ENCODE peak calls at places on chromosomes 3 and 15, in four cellular contexts. Y is GM12878, J is HepG2, D is H1. Z is an unnamed sample.

GRCh38 chr15:97995881-97996603 is 35.5 kb downstream of the ARRDC4 start:
- DNase-seq in Y (no peak), J (no peak), D (no peak), Z (peak)

GRCh38 chr15:20353966-20354883 is 187.4 kb downstream of the GOLGA6L6 start:
- DNase-seq in Y (no peak), J (no peak), D (no peak), Z (no peak)

GRCh38 chr3:34078418-34078817 is 280.0 kb downstream of the PDCD6IP start:
- DNase-seq in Y (no peak), J (no peak), D (no peak), Z (no peak)

GRCh38 chr3:100263583-100263982 is 2.8 kb downstream of the TBC1D23 start:
- DNase-seq in Y (no peak), J (no peak), D (no peak), Z (no peak)

GRCh38 chr3:47427866-47428265 is 47.0 kb downstream of the PTPN23 start:
- DNase-seq in Y (no peak), J (no peak), D (no peak), Z (no peak)

GRCh38 chr3:73353661-73354217 is 271.0 kb downstream of the PDZRN3 start:
- DNase-seq in Y (no peak), J (no peak), D (no peak), Z (no peak)

GRCh38 chr15:42129364-42129763 is 27.1 kb downstream of the PLA2G4F start:
- DNase-seq in Y (no peak), J (no peak), D (no peak), Z (no peak)

GRCh38 chr3:134328846-134329245 is 45.4 kb downstream of the AMOTL2 start:
- DNase-seq in Y (no peak), J (no peak), D (no peak), Z (no peak)

GRCh38 chr15:65827065-65827464 is 35.0 kb upstream of the DENND4A start:
- DNase-seq in Y (no peak), J (no peak), D (no peak), Z (no peak)

GRCh38 chr3:77038928-77039605 is 832 bp upstream of the ROBO2 start:
- DNase-seq in Y (no peak), J (no peak), D (no peak), Z (no peak)

GRCh38 chr3:17176757-17177156 is 292.0 kb downstream of the PLCL2 start:
- DNase-seq in Y (no peak), J (no peak), D (no peak), Z (no peak)

GRCh38 chr3:86938305-86938704 is 52.6 kb downstream of the VGLL3 start:
- DNase-seq in Y (no peak), J (no peak), D (no peak), Z (no peak)

GRCh38 chr3:42831321-42831713 is 22.1 kb downstream of the ACKR2 start:
- DNase-seq in Y (no peak), J (peak), D (peak), Z (peak)

GRCh38 chr3:132180337-132180791 is 136.8 kb upstream of the ACP3 start:
- DNase-seq in Y (peak), J (peak), D (peak), Z (peak)

GRCh38 chr3:108250626-108251025 is 28.4 kb upstream of the IFT57 start:
- DNase-seq in Y (no peak), J (no peak), D (no peak), Z (no peak)

GRCh38 chr15:53710906-53711305 is 48.6 kb downstream of the WDR72 start:
- DNase-seq in Y (no peak), J (no peak), D (no peak), Z (no peak)

GRCh38 chr3:128074851-128075515 is 22.7 kb downstream of the SEC61A1 start:
- DNase-seq in Y (no peak), J (no peak), D (no peak), Z (no peak)

GRCh38 chr3:57953541-57953940 is 54.7 kb upstream of the FLNB start:
- DNase-seq in Y (no peak), J (no peak), D (no peak), Z (no peak)

GRCh38 chr3:88807471-88808090 is 299.8 kb upstream of the EPHA3 start:
- DNase-seq in Y (no peak), J (no peak), D (no peak), Z (no peak)

GRCh38 chr15:45185069-45185779 is 2.5 kb downstream of the SHF start:
- DNase-seq in Y (no peak), J (no peak), D (no peak), Z (no peak)

GRCh38 chr3:99896482-99896881 is 78.8 kb downstream of the CMSS1 start:
- DNase-seq in Y (no peak), J (no peak), D (no peak), Z (no peak)

GRCh38 chr15:67927501-67928156 is 87.8 kb upstream of the RNU6-1 start:
- DNase-seq in Y (no peak), J (no peak), D (no peak), Z (no peak)

GRCh38 chr3:72112435-72112834 is 327.5 kb upstream of the PROK2 start:
- DNase-seq in Y (no peak), J (no peak), D (no peak), Z (no peak)

GRCh38 chr3:155342344-155342743 is 48.9 kb upstream of the STRIT1 start:
- DNase-seq in Y (no peak), J (no peak), D (no peak), Z (no peak)

GRCh38 chr15:29681486-29681845 is 140.8 kb downstream of the TJP1 start:
- DNase-seq in Y (no peak), J (no peak), D (no peak), Z (no peak)

GRCh38 chr15:75138016-75138999 is 63.4 kb upstream of the C15orf39 start:
- DNase-seq in Y (no peak), J (no peak), D (no peak), Z (peak)

GRCh38 chr3:18308096-18308495 is 117.0 kb downstream of the SATB1 start:
- DNase-seq in Y (no peak), J (no peak), D (no peak), Z (no peak)

GRCh38 chr3:81545572-81545971 is 215.9 kb downstream of the GBE1 start:
- DNase-seq in Y (no peak), J (no peak), D (no peak), Z (no peak)

GRCh38 chr3:124885466-124886167 is 1.5 kb downstream of the ITGB5 start:
- DNase-seq in Y (no peak), J (no peak), D (no peak), Z (no peak)

GRCh38 chr3:135891121-135891520 is 74.4 kb upstream of the PPP2R3A start:
- DNase-seq in Y (no peak), J (no peak), D (no peak), Z (no peak)

GRCh38 chr3:114011059-114011797 is 45.1 kb downstream of the CCDC191 start:
- DNase-seq in Y (no peak), J (no peak), D (no peak), Z (no peak)

GRCh38 chr3:33001889-33002288 is 50.4 kb downstream of the CCR4 start:
- DNase-seq in Y (no peak), J (no peak), D (no peak), Z (no peak)

GRCh38 chr15:82018201-82018600 is 27.6 kb downstream of the MEX3B start:
- DNase-seq in Y (no peak), J (no peak), D (no peak), Z (no peak)

GRCh38 chr3:129606522-129607390 is at the start of gene PLXND1:
- DNase-seq in Y (no peak), J (no peak), D (no peak), Z (no peak)

GRCh38 chr15:80588801-80589200 is 106.3 kb upstream of the ABHD17C start:
- DNase-seq in Y (no peak), J (peak), D (no peak), Z (no peak)

GRCh38 chr15:31265871-31266711 is 60.5 kb upstream of the KLF13 start:
- DNase-seq in Y (peak), J (no peak), D (no peak), Z (no peak)

GRCh38 chr3:36444909-36445308 is 64.6 kb downstream of the STAC start:
- DNase-seq in Y (no peak), J (no peak), D (no peak), Z (no peak)

GRCh38 chr3:9146367-9147071 is 102.9 kb downstream of the SRGAP3 start:
- DNase-seq in Y (no peak), J (no peak), D (no peak), Z (no peak)

GRCh38 chr3:188624828-188625227 is 470.9 kb downstream of the LPP start:
- DNase-seq in Y (no peak), J (no peak), D (no peak), Z (no peak)

GRCh38 chr3:188624384-188624783 is 470.4 kb downstream of the LPP start:
- DNase-seq in Y (no peak), J (no peak), D (no peak), Z (no peak)

GRCh38 chr3:188631291-188632010 is 477.5 kb downstream of the LPP start:
- DNase-seq in Y (no peak), J (peak), D (no peak), Z (no peak)

GRCh38 chr3:188633206-188633605 is 479.2 kb downstream of the LPP start:
- DNase-seq in Y (no peak), J (no peak), D (no peak), Z (no peak)

DNA sequence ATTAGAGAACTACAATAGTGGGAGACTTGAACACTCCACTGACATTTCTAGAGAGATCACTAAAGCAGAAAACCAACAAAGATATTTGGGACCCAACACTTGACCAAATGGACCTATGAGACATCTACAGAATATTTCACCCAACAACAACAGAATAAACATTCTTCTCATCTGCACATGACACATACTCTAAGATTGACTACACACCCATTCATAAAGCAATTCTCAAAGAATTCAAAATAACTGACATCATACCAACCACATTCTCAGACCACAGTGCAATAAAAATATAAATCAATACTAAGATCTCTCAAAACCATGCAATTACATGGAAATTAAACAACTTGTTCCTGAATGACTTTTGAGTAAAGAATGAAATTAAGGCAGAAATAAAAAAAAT is 473.7 kb downstream of the LPP start:
- DNase-seq in Y (no peak), J (no peak), D (no peak), Z (no peak)
- TF ChIP-seq SUZ12 in Y (no peak), J (no peak), D (no peak), Z (no peak)

DNA sequence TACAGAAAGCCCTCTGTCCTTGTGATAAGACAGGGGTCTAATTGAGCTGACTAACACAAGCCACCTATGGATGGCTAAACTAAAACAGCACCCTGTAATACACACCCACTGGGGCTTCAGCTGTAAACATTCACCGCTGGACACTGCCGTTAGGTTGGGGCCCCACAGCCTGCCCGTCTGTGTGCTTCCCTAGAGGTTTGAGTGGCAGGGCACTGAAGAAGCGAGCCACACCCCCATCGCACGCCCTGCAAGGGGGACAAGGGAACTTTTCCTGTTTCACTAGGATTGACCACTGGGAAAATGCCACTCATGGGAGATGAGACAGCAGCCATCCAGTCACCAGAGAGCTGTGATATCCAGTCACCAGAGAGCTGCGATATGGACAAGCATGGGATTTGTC is 335.7 kb upstream of the CFAP20DC start:
- DNase-seq in Y (no peak), J (no peak), D (no peak), Z (no peak)
- TF ChIP-seq ZNF274 in Y (no peak), J (no peak), D (no peak), Z (no peak)

DNA sequence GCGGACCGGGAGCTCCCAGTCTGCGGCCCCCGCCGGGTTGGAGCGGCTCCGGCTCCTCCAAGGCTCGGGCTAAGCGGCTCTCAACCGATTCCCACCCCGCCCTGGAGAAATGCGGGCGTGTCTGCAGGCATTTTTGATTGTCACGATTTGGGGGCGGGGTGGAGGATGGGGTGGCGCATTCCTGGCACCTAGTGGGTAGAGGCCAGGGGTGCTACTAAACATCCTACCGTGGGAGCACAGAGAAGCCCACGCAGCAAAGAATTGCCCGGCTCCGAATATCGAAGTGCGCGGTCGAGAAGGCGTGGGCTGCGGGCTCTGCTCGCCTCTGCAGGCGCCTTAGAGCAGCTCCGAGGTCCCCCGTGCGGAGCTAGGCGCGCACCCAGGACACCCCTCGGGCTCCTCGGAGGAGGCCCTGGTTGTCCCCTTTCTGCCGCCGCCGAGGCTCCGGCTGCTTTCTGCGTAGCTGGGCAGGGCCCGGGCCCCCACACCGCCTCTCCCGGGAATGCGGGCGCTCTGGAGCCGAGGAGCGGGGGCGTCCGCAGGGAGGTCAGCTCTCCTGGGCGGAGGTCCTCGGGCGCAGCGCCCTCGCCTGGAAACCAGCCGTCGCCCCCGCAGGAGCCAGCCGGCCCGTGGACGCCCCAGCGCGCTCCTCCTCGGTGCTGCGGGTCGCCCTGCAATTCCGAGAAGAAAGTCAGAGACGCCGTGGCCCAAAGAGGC is 16.5 kb upstream of the LAMP3 start:
- DNase-seq in Y (no peak), J (no peak), D (no peak), Z (no peak)
- TF ChIP-seq SUZ12 in Y (no peak), J (no peak), D (no peak), Z (no peak)

DNA sequence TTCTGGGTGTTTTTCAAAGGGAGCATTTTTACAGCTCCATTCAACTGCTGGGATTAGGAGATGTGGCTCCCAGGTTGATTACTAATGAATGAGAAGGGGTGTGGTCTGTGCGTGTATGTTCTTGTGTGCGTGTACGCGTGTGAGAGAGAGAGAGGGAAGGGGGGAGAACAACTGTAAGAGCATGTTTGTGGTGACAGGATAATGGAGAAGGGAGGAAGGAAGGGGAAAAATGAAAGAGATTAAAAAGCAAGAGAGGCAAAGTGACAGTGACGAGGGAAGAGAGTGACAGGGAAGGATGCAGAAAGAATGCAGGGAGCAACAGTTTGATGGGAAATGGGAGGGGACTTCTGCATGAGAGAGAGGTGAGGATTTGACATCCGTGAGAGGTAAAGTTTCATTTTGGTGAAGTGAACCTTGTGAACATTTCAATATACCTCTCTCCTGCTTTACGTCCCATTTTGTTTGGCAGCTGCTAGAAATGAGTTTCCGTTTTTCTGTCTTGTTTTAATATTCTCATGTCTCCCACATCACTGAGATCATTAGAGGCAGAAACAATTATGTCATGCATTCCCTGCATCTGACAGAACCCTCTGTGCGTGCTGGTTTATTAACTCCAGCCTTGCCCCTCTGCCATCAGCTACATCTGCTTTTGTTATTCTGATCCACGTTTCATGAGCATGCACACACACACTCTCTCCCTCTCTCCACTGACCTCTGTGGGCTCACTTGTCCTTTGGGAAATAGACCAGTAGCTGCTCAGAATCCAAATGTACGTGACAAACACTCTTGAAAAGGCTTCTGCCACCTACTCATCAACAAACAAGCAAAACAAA is 161.6 kb downstream of the GAP43 start:
- DNase-seq in Y (no peak), J (no peak), D (no peak), Z (no peak)
- TF ChIP-seq ZNF274 in Y (no peak), J (no peak), D (no peak), Z (no peak)

GRCh38 chr3:153275514-153275913 is 113.5 kb downstream of the RAP2B start:
- DNase-seq in Y (no peak), J (no peak), D (no peak), Z (no peak)

GRCh38 chr3:153273767-153274443 is 111.9 kb downstream of the RAP2B start:
- DNase-seq in Y (no peak), J (no peak), D (no peak), Z (no peak)

GRCh38 chr3:153273217-153273616 is 111.2 kb downstream of the RAP2B start:
- DNase-seq in Y (no peak), J (no peak), D (no peak), Z (no peak)

GRCh38 chr3:153274521-153274920 is 112.5 kb downstream of the RAP2B start:
- DNase-seq in Y (no peak), J (no peak), D (no peak), Z (no peak)

GRCh38 chr3:153277029-153277428 is 115.0 kb downstream of the RAP2B start:
- DNase-seq in Y (no peak), J (no peak), D (no peak), Z (no peak)
- TF ChIP-seq SUZ12 in Y (no peak), J (no peak), D (no peak), Z (no peak)

GRCh38 chr15:63350178-63350621 is 31.4 kb downstream of the CA12 start:
- DNase-seq in Y (no peak), J (no peak), D (no peak), Z (no peak)

GRCh38 chr15:63349621-63350020 is 32.0 kb downstream of the CA12 start:
- DNase-seq in Y (no peak), J (no peak), D (no peak), Z (no peak)

GRCh38 chr15:63349156-63349555 is 32.5 kb downstream of the CA12 start:
- DNase-seq in Y (no peak), J (no peak), D (no peak), Z (no peak)

GRCh38 chr15:63347074-63347859 is 34.4 kb downstream of the CA12 start:
- DNase-seq in Y (no peak), J (no peak), D (no peak), Z (no peak)

DNA sequence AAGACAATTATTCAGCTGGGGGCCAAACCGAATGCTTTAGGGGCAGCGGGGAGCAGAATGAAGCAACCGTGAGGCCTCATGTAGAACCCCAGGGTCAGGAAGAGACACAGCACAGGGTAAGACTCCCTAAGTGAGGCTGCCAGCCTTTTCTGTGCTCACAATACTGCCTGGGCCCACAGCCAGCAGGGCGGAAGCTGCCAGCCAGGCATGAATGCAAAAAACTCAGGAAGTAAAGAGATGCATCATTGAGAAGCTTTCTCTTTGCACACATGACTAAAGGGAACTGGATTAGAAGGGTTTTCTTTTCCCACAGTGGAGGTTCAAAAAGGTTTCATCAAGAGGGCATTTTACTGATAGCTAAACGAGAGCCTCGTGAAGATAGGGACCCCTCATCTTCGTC is 33.3 kb downstream of the CA12 start:
- DNase-seq in Y (no peak), J (no peak), D (no peak), Z (no peak)
- TF ChIP-seq ZNF274 in Y (no peak), J (no peak), D (no peak), Z (no peak)

Z was measured in NT2/D1.